ENCODE peak calls at places on chromosomes 3 and 15, in four cellular contexts. T, Z, S and V are unnamed samples.

GRCh38 chr15:29747837-29748417 is 74.3 kb downstream of the TJP1 start:
- DNase-seq in T (peak; percentile 3), Z (no peak), S (no peak), V (peak; percentile 8)

GRCh38 chr3:33145901-33146580 is 32.2 kb downstream of the CRTAP start:
- DNase-seq in T (no peak), Z (no peak), S (no peak), V (no peak)

GRCh38 chr3:59143447-59143846 is 93.6 kb upstream of the CFAP20DC start:
- DNase-seq in T (no peak), Z (no peak), S (no peak), V (peak; percentile 12)

GRCh38 chr15:39315200-39315599 is 265.7 kb upstream of the THBS1 start:
- DNase-seq in T (no peak), Z (no peak), S (no peak), V (no peak)

GRCh38 chr3:126557415-126557745 is 1.4 kb downstream of the C3orf22 start:
- DNase-seq in T (no peak), Z (no peak), S (no peak), V (no peak)

GRCh38 chr3:31522152-31522551 is 10.6 kb upstream of the STT3B start:
- DNase-seq in T (no peak), Z (peak; percentile 48), S (no peak), V (no peak)

GRCh38 chr3:44874308-44874707 is at the start of gene TGM4:
- DNase-seq in T (no peak), Z (no peak), S (no peak), V (no peak)

GRCh38 chr3:29642393-29643033 is 361.6 kb downstream of the RBMS3 start:
- DNase-seq in T (no peak), Z (no peak), S (no peak), V (no peak)

GRCh38 chr3:16482770-16483531 is 30.5 kb downstream of the RFTN1 start:
- DNase-seq in T (no peak), Z (no peak), S (peak; percentile 64), V (no peak)

GRCh38 chr3:85102774-85103173 is 144.0 kb downstream of the CADM2 start:
- DNase-seq in T (no peak), Z (no peak), S (no peak), V (no peak)

GRCh38 chr15:98792117-98792516 is 143.8 kb downstream of the IGF1R start:
- DNase-seq in T (no peak), Z (no peak), S (no peak), V (no peak)

GRCh38 chr3:128324911-128325592 is 141.6 kb downstream of the DNAJB8 start:
- DNase-seq in T (peak; percentile 70), Z (no peak), S (no peak), V (no peak)

GRCh38 chr3:188294823-188295487 is 141.0 kb downstream of the LPP start:
- DNase-seq in T (peak; percentile 99), Z (no peak), S (no peak), V (peak; percentile 90)

GRCh38 chr3:196207159-196207832 is 3.9 kb downstream of the ZDHHC19 start:
- DNase-seq in T (no peak), Z (peak; percentile 78), S (no peak), V (no peak)

GRCh38 chr15:74957301-74958035 is 896 bp upstream of the RPP25 start:
- DNase-seq in T (no peak), Z (no peak), S (no peak), V (no peak)

GRCh38 chr3:107740992-107741896 is 218.5 kb downstream of the BBX start:
- DNase-seq in T (peak; percentile 8), Z (no peak), S (no peak), V (no peak)

GRCh38 chr3:40847571-40847992 is 322.8 kb downstream of the ZNF621 start:
- DNase-seq in T (peak; percentile 29), Z (no peak), S (peak; percentile 72), V (no peak)

GRCh38 chr3:140850210-140850955 is 91.3 kb upstream of the SLC25A36 start:
- DNase-seq in T (no peak), Z (no peak), S (no peak), V (no peak)

GRCh38 chr3:188415196-188415595 is 261.2 kb downstream of the LPP start:
- DNase-seq in T (no peak), Z (no peak), S (no peak), V (no peak)

GRCh38 chr15:78895411-78895810 is 22.7 kb downstream of the MORF4L1 start:
- DNase-seq in T (no peak), Z (no peak), S (no peak), V (no peak)

GRCh38 chr3:186875708-186876107 is 33.2 kb downstream of the ADIPOQ start:
- DNase-seq in T (no peak), Z (no peak), S (no peak), V (no peak)

GRCh38 chr3:131020122-131020693 is 6.4 kb downstream of the ASTE1 start:
- DNase-seq in T (no peak), Z (peak; percentile 10), S (no peak), V (no peak)

GRCh38 chr3:123068227-123069020 is 1.6 kb downstream of the PDIA5 start:
- DNase-seq in T (peak; percentile 75), Z (peak; percentile 45), S (no peak), V (peak; percentile 45)

GRCh38 chr15:75952512-75952911 is 48.8 kb downstream of the FBXO22 start:
- DNase-seq in T (no peak), Z (no peak), S (no peak), V (no peak)

GRCh38 chr3:126340081-126340511 is 17.1 kb downstream of the KLF15 start:
- DNase-seq in T (no peak), Z (no peak), S (no peak), V (no peak)

GRCh38 chr15:74038707-74039655 is 43.4 kb downstream of the GOLGA6A start:
- DNase-seq in T (no peak), Z (peak; percentile 24), S (no peak), V (no peak)

GRCh38 chr3:159082514-159082913 is 280.7 kb downstream of the MFSD1 start:
- DNase-seq in T (no peak), Z (no peak), S (no peak), V (no peak)

GRCh38 chr15:99138491-99138982 is 33.7 kb downstream of the SYNM start:
- DNase-seq in T (no peak), Z (no peak), S (no peak), V (no peak)

GRCh38 chr3:115709135-115709534 is 85.8 kb downstream of the GAP43 start:
- DNase-seq in T (no peak), Z (no peak), S (no peak), V (no peak)

GRCh38 chr3:115702598-115702997 is 79.3 kb downstream of the GAP43 start:
- DNase-seq in T (no peak), Z (no peak), S (no peak), V (no peak)

GRCh38 chr3:115708540-115708939 is 85.2 kb downstream of the GAP43 start:
- DNase-seq in T (no peak), Z (no peak), S (no peak), V (no peak)

GRCh38 chr3:115706311-115706829 is 83.1 kb downstream of the GAP43 start:
- DNase-seq in T (peak; percentile 83), Z (no peak), S (no peak), V (no peak)

DNA sequence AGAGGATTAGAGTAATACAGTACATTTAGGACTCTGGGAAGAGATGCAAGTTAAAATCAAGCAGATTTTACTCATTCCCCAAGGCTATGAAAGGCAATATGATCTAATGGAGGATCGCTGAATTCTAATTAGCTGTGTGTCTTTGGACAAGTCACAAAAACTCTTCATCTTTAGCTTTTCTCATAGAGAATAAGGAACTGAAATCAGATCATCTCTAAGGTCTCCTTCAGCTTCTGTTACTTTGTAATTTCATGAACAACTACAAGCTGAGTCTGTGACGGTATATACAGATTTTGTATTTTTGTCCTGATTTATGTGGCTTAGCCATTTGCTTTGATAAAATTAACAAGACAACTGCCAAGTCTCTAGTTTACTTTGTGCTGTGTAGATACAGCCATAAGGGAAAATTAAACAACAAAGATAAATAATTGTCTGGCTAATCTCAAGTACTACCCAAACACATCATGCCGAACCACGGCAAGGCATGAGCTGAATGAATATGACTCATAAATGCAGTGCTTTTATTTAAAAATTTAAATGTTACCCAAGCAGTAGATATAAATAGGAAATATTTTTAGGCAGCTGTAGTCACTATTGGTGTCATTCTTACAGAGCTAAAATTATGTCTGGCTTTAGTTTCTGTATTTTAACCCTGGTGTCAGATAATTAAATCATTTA is 81.5 kb downstream of the GAP43 start:
- DNase-seq in T (no peak), Z (no peak), S (no peak), V (no peak)
- TF ChIP-seq FOSL1 in T (no peak), Z (no peak), S (no peak), V (no peak)

GRCh38 chr15:53453253-53454105 is 306.0 kb downstream of the WDR72 start:
- DNase-seq in T (peak; percentile 100), Z (no peak), S (no peak), V (no peak)
- TF ChIP-seq FOSL1 in T (peak; percentile 8), Z (no peak), S (no peak), V (no peak)

GRCh38 chr3:113746069-113746954 is at the start of gene NAA50:
- DNase-seq in T (peak; percentile 95), Z (peak; percentile 88), S (peak; percentile 75), V (peak; percentile 94)

GRCh38 chr3:113745273-113746068 is 578 bp downstream of the NAA50 start:
- DNase-seq in T (peak; percentile 79), Z (peak; percentile 79), S (peak; percentile 34), V (peak; percentile 80)

GRCh38 chr3:113746955-113747718 is at the start of gene ATP6V1A:
- DNase-seq in T (peak; percentile 11), Z (peak; percentile 78), S (no peak), V (no peak)

GRCh38 chr3:113744941-113745272 is 1.1 kb downstream of the NAA50 start:
- DNase-seq in T (no peak), Z (no peak), S (no peak), V (no peak)

DNA sequence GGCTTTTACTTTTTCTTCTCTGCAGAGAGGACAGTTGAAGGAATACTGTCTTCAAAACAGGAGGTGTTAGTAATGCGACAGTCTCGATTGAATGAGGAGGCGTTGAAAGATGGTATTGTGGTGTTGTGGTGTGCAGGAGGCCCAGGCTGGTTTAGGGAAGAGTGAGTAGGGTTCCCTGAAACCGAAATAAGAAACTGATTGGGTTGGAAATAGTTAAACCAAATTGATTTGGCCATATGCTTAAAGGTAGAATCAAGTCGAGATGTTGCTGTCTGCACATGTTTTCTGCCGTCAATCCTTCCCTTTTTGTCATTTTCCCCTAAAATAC is 848 bp downstream of the ATP6V1A start:
- DNase-seq in T (peak; percentile 9), Z (peak; percentile 9), S (no peak), V (no peak)
- TF ChIP-seq FOSL1 in T (no peak), Z (no peak), S (no peak), V (no peak)

GRCh38 chr3:15312550-15312949 is 19.8 kb downstream of the SH3BP5 start:
- DNase-seq in T (no peak), Z (no peak), S (no peak), V (no peak)

GRCh38 chr3:15317164-15317477 is 15.3 kb downstream of the SH3BP5 start:
- DNase-seq in T (no peak), Z (no peak), S (no peak), V (no peak)

GRCh38 chr3:15314276-15314675 is 18.1 kb downstream of the SH3BP5 start:
- DNase-seq in T (no peak), Z (no peak), S (no peak), V (no peak)

GRCh38 chr3:15313461-15313860 is 18.9 kb downstream of the SH3BP5 start:
- DNase-seq in T (no peak), Z (no peak), S (no peak), V (no peak)

DNA sequence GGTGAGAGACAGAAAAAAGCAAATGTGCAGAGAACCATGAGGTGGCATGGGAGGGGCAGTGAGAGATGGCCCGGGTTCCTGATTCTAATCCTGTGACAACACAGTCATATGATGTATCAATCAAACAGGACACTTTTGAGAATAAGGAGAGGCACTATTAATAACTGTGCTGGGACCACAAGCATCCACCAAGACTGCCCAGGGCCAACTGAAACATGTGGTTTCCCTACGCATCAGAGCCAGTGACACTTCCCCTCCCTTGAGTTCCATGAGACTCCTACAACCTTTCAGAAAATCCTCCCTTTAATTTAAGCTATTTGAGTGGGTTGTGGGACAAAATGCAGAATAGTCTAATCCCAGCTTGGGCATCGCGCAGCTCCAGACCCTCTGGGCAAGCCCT is 17.4 kb downstream of the SH3BP5 start:
- DNase-seq in T (no peak), Z (no peak), S (no peak), V (no peak)
- TF ChIP-seq FOSL1 in T (no peak), Z (no peak), S (no peak), V (no peak)